ENCODE peak calls at places on chromosomes 2 and 18, in four cellular contexts. K, S, R and U are unnamed samples.

GRCh38 chr2:108069515-108070310 is 83.4 kb downstream of the SLC5A7 start:
- DNase-seq in K (no peak), S (no peak), R (no peak), U (no peak)

GRCh38 chr2:28341208-28341891 is 51.3 kb upstream of the FOSL2 start:
- DNase-seq in K (no peak), S (no peak), R (peak), U (no peak)

GRCh38 chr2:233811732-233812131 is 33.6 kb downstream of the MROH2A start:
- DNase-seq in K (no peak), S (no peak), R (no peak), U (no peak)

GRCh38 chr2:117958186-117958585 is 55.7 kb downstream of the CCDC93 start:
- DNase-seq in K (peak), S (no peak), R (no peak), U (peak)

GRCh38 chr2:230863442-230864121 is 1.2 kb upstream of the ITM2C start:
- DNase-seq in K (no peak), S (no peak), R (no peak), U (no peak)

GRCh38 chr2:163736433-163737168 is 793 bp upstream of the FIGN start:
- DNase-seq in K (peak), S (peak), R (no peak), U (no peak)

GRCh38 chr18:28109781-28110460 is 67.0 kb downstream of the CDH2 start:
- DNase-seq in K (no peak), S (no peak), R (no peak), U (no peak)

GRCh38 chr18:78975282-78975681 is 4.3 kb upstream of the SALL3 start:
- DNase-seq in K (no peak), S (peak), R (no peak), U (no peak)

GRCh38 chr2:1663621-1664020 is 80.7 kb downstream of the PXDN start:
- DNase-seq in K (no peak), S (no peak), R (peak), U (no peak)

GRCh38 chr18:24731981-24732380 is 271.5 kb downstream of the HRH4 start:
- DNase-seq in K (peak), S (peak), R (no peak), U (peak)

GRCh38 chr2:240259201-240259923 is 118.9 kb upstream of the OTOS start:
- DNase-seq in K (peak), S (no peak), R (no peak), U (no peak)

GRCh38 chr2:48738806-48739205 is 16.7 kb downstream of the LHCGR start:
- DNase-seq in K (no peak), S (no peak), R (no peak), U (peak)

GRCh38 chr18:13811993-13812392 is 12.0 kb upstream of the MC5R start:
- DNase-seq in K (no peak), S (no peak), R (no peak), U (no peak)

GRCh38 chr2:192124576-192124975 is 70.2 kb downstream of the TMEFF2 start:
- DNase-seq in K (no peak), S (no peak), R (no peak), U (no peak)

GRCh38 chr18:3329471-3329870 is 67.5 kb downstream of the MYL12B start:
- DNase-seq in K (no peak), S (no peak), R (no peak), U (no peak)

GRCh38 chr2:145404690-145405089 is 884.8 kb upstream of the ZEB2 start:
- DNase-seq in K (peak), S (no peak), R (no peak), U (peak)